ENCODE peak calls at places on chromosomes 6 and 20, in five cellular contexts. F is HepG2, Z is IMR-90, A is SK-N-SH, L is K562. S is an unnamed sample.

GRCh38 chr20:19275630-19276071 is 63.2 kb downstream of the SLC24A3 start:
- DNase-seq in L (no peak), F (no peak), A (no peak), Z (no peak), S (no peak)

GRCh38 chr20:50710492-50711063 is 19.2 kb upstream of the RIPOR3 start:
- DNase-seq in A (no peak), F (peak), Z (peak), L (no peak), S (no peak)

GRCh38 chr6:134621858-134622257 is 303.9 kb upstream of the SGK1 start:
- DNase-seq in A (no peak), F (no peak), L (no peak), Z (peak), S (no peak)

GRCh38 chr6:157230971-157231370 is 92.3 kb downstream of the TMEM242 start:
- DNase-seq in A (no peak), L (no peak), Z (no peak), F (no peak), S (no peak)

GRCh38 chr6:34866509-34866908 is 21.3 kb downstream of the TAF11 start:
- DNase-seq in A (no peak), F (peak), Z (no peak), L (no peak), S (no peak)

GRCh38 chr20:52832151-52832550 is 140.0 kb upstream of the TSHZ2 start:
- DNase-seq in F (no peak), Z (no peak), L (no peak), A (no peak), S (no peak)

GRCh38 chr20:37379967-37380828 is 34.3 kb downstream of the SRC start:
- DNase-seq in Z (peak), A (peak), L (no peak), F (peak), S (no peak)

GRCh38 chr20:23435675-23436539 is 3.6 kb upstream of the CSTL1 start:
- DNase-seq in A (peak), F (peak), Z (no peak), L (no peak), S (no peak)

GRCh38 chr6:21996425-21997207 is 300.2 kb downstream of the PRL start:
- DNase-seq in L (no peak), F (no peak), Z (no peak), A (peak), S (no peak)

GRCh38 chr6:165848099-165848461 is 185.0 kb upstream of the PDE10A start:
- DNase-seq in Z (no peak), L (no peak), A (no peak), F (no peak), S (no peak)

GRCh38 chr20:25470045-25470444 is 62.6 kb downstream of the GINS1 start:
- DNase-seq in A (peak), L (peak), F (peak), Z (peak), S (peak)

GRCh38 chr6:159761135-159761872 is 541 bp upstream of the ACAT2 start:
- DNase-seq in F (peak), Z (no peak), L (peak), A (peak), S (no peak)

GRCh38 chr6:113855500-113856010 is 1.6 kb upstream of the MARCKS start:
- DNase-seq in A (no peak), L (no peak), Z (peak), F (no peak), S (no peak)

GRCh38 chr6:134564705-134565104 is 246.8 kb upstream of the SGK1 start:
- DNase-seq in L (no peak), Z (no peak), F (peak), A (no peak), S (no peak)

GRCh38 chr6:4059115-4059777 is 19.7 kb downstream of the FAM217A start:
- DNase-seq in Z (peak), F (peak), L (peak), A (no peak), S (no peak)

GRCh38 chr6:15663057-15663638 is 320 bp upstream of the DTNBP1 start:
- DNase-seq in Z (peak), L (peak), A (peak), F (no peak), S (peak)

GRCh38 chr6:66538548-66539135 is 831.6 kb upstream of the EYS start:
- DNase-seq in F (no peak), Z (no peak), L (no peak), A (peak), S (no peak)

GRCh38 chr20:32742322-32743236 is 688 bp downstream of the COMMD7 start:
- DNase-seq in Z (no peak), A (peak), L (no peak), F (no peak), S (no peak)

GRCh38 chr6:86780923-86781322 is 156.4 kb upstream of the HTR1E start:
- DNase-seq in L (no peak), F (no peak), Z (no peak), A (no peak), S (no peak)

GRCh38 chr20:62758226-62758912 is 37.9 kb upstream of the MRGBP start:
- DNase-seq in F (no peak), Z (no peak), A (no peak), L (no peak), S (no peak)

GRCh38 chr20:10447028-10447427 is 11.9 kb downstream of the SLX4IP start:
- DNase-seq in A (peak), L (peak), F (peak), Z (peak), S (peak)

GRCh38 chr6:108608453-108609275 is 47.9 kb downstream of the FOXO3 start:
- DNase-seq in A (no peak), Z (peak), L (no peak), F (no peak), S (no peak)

GRCh38 chr6:113190170-113190569 is 667.0 kb upstream of the MARCKS start:
- DNase-seq in A (no peak), F (no peak), L (no peak), Z (no peak), S (no peak)

GRCh38 chr6:78492351-78493010 is 374.9 kb upstream of the IRAK1BP1 start:
- DNase-seq in Z (peak), L (no peak), F (no peak), A (no peak), S (no peak)
- TF ChIP-seq MXI1 in Z (peak), L (no peak), F (no peak), A (no peak), S (no peak)

GRCh38 chr20:58549231-58549630 is 34.0 kb upstream of the APCDD1L start:
- DNase-seq in F (no peak), A (no peak), L (no peak), Z (no peak), S (no peak)

GRCh38 chr20:58552366-58552934 is 37.3 kb upstream of the APCDD1L start:
- DNase-seq in Z (no peak), L (no peak), A (no peak), F (no peak), S (no peak)

GRCh38 chr20:58549681-58550542 is 34.7 kb upstream of the APCDD1L start:
- DNase-seq in F (no peak), Z (no peak), L (no peak), A (no peak), S (no peak)

GRCh38 chr20:58551631-58552030 is 36.4 kb upstream of the APCDD1L start:
- DNase-seq in L (no peak), A (no peak), Z (no peak), F (no peak), S (no peak)

DNA sequence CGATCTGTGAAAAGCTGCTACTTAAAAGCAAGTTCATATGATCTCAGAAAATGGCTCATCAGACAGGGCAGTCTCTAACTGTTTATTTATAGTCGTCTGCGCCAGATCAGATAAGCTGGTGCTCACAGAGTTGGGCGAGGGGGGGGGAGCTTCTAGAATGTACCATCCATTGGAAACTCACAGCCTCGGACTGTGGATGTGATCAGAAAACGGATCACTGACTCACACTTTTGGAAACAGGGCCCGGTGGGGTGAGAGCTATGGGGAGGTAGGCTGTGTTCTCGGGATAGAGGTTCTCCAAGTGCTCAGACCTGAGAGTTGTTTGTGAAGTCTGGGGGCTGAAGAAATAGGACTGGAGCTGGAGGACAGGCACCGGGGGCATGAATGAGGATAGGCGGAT is 35.5 kb upstream of the APCDD1L start:
- DNase-seq in A (peak), F (no peak), L (peak), Z (peak), S (no peak)
- H3K4me2 ChIP-seq in A (peak), F (no peak), L (peak), Z (no peak), S (no peak)

GRCh38 chr6:27901801-27902200 is 10.4 kb downstream of the OR2B2 start:
- DNase-seq in A (no peak), F (no peak), L (peak), Z (no peak), S (no peak)
- TF ChIP-seq MXI1 in A (no peak), F (no peak), L (no peak), Z (no peak), S (no peak)

GRCh38 chr20:57688864-57689263 is 21.0 kb downstream of the PMEPA1 start:
- DNase-seq in Z (no peak), A (no peak), F (no peak), L (no peak), S (no peak)
- H3K4me2 ChIP-seq in Z (no peak), A (no peak), F (no peak), L (no peak), S (no peak)

GRCh38 chr6:27669798-27670301 is 196.9 kb upstream of the ZNF184 start:
- DNase-seq in F (no peak), A (no peak), Z (no peak), L (peak), S (no peak)

GRCh38 chr6:27669278-27669797 is 196.4 kb upstream of the ZNF184 start:
- DNase-seq in L (peak), A (no peak), Z (no peak), F (no peak), S (no peak)

GRCh38 chr6:27674882-27675281 is 202.0 kb upstream of the ZNF184 start:
- DNase-seq in L (no peak), Z (no peak), F (no peak), A (no peak), S (no peak)

GRCh38 chr6:27668442-27669275 is 195.8 kb upstream of the ZNF184 start:
- DNase-seq in F (peak), Z (peak), L (peak), A (peak), S (no peak)

GRCh38 chr6:27672113-27672799 is 199.4 kb upstream of the ZNF184 start:
- DNase-seq in L (peak), F (peak), A (no peak), Z (peak), S (no peak)
- TF ChIP-seq MXI1 in L (no peak), F (peak), A (no peak), Z (no peak), S (no peak)

DNA sequence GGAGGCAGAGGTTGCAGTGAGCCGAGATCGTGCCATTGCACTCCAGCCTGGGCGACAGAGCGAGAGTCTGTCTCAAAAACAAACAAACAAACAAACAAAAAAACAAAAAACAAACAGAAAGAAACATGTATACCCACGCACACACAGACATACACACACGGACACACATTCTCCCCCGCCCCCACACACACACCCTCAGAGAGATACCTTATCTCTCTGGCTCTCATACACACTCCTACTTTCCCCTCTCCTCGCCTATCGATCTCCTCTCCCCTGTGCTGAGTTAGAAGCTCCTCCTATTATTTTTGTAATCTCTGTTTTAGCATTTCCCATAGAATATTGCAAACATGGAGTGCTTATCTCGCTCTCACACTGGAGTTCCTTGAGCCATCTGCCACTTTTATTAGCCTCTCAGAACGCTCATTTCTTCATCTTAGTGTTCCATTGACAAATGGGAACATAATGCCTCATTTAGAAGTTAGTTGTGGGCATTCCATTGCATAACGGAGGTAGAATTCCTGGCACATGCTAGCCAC is 144.2 kb upstream of the CITED2 start:
- DNase-seq in F (no peak), L (peak), A (no peak), Z (no peak), S (no peak)
- H3K4me2 ChIP-seq in F (no peak), L (peak), A (no peak), Z (no peak), S (no peak)

S was measured in GM12878.